ENCODE peak calls at places on chromosomes 3 and 15, in five cellular contexts. C is choroid plexus epithelial cell, Q is transverse colon, N is Caco-2, U is psoas muscle. R is an unnamed sample.

GRCh38 chr15:77479015-77479414 is 58.3 kb downstream of the HMG20A start:
- DNase-seq in N (no peak), C (no peak), Q (no peak), U (no peak), R (no peak)

GRCh38 chr15:87633471-87633870 is 623.1 kb downstream of the NTRK3 start:
- DNase-seq in N (no peak), Q (no peak), U (no peak), C (no peak), R (no peak)

GRCh38 chr15:90994059-90994416 is 297 bp downstream of the PRC1 start:
- DNase-seq in Q (no peak), N (peak; percentile 39), U (peak; percentile 16), C (no peak), R (peak; percentile 23)

GRCh38 chr3:193894121-193894863 is 241.7 kb upstream of the HES1 start:
- DNase-seq in U (no peak), C (no peak), Q (no peak), N (no peak), R (no peak)

GRCh38 chr3:13655074-13655913 is 106.4 kb downstream of the FBLN2 start:
- DNase-seq in Q (peak; percentile 21), N (peak; percentile 82), U (peak; percentile 60), C (peak; percentile 32), R (peak; percentile 77)

GRCh38 chr15:36605626-36606263 is 26.3 kb downstream of the CDIN1 start:
- DNase-seq in C (no peak), Q (no peak), U (no peak), N (no peak), R (peak; percentile 33)

GRCh38 chr3:126895178-126896066 is 87.5 kb upstream of the PLXNA1 start:
- DNase-seq in C (peak; percentile 13), U (no peak), Q (no peak), N (peak; percentile 53), R (no peak)

GRCh38 chr3:59790241-59790640 is 740.4 kb upstream of the CFAP20DC start:
- DNase-seq in U (no peak), C (no peak), Q (no peak), N (no peak), R (no peak)

GRCh38 chr15:75224281-75224680 is 22.6 kb downstream of the C15orf39 start:
- DNase-seq in U (peak; percentile 6), C (no peak), N (no peak), Q (no peak), R (no peak)

GRCh38 chr15:57112178-57112577 is 193.7 kb downstream of the TCF12 start:
- DNase-seq in U (peak; percentile 24), C (peak; percentile 26), Q (no peak), N (no peak), R (no peak)

GRCh38 chr3:171874251-171874679 is 31.1 kb downstream of the TMEM212 start:
- DNase-seq in N (no peak), U (no peak), C (peak; percentile 93), Q (no peak), R (peak; percentile 34)

GRCh38 chr3:4670352-4670751 is 177.2 kb downstream of the ITPR1 start:
- DNase-seq in N (peak; percentile 33), U (no peak), Q (no peak), C (peak; percentile 47), R (peak; percentile 25)

GRCh38 chr3:28601291-28601690 is 252.7 kb upstream of the AZI2 start:
- DNase-seq in C (no peak), Q (no peak), U (no peak), N (no peak), R (no peak)

GRCh38 chr3:45437388-45437787 is 49.0 kb downstream of the LARS2 start:
- DNase-seq in N (no peak), U (no peak), Q (no peak), C (peak; percentile 15), R (no peak)

GRCh38 chr3:54527953-54528352 is 399.9 kb downstream of the LRTM1 start:
- DNase-seq in U (peak; percentile 24), C (no peak), Q (no peak), N (no peak), R (no peak)

GRCh38 chr3:122691195-122691594 is 10.6 kb downstream of the PARP14 start:
- DNase-seq in Q (no peak), U (no peak), C (peak; percentile 82), N (no peak), R (no peak)

GRCh38 chr3:133943639-133944131 is 48.0 kb upstream of the RAB6B start:
- DNase-seq in Q (no peak), U (no peak), C (peak; percentile 98), N (no peak), R (no peak)

GRCh38 chr3:48915296-48915695 is 3.3 kb upstream of the ARIH2 start:
- DNase-seq in N (no peak), Q (no peak), C (peak; percentile 53), U (no peak), R (no peak)

GRCh38 chr15:92617197-92618037 is 38.2 kb downstream of the FAM174B start:
- DNase-seq in C (peak; percentile 94), Q (peak; percentile 71), N (peak; percentile 88), U (peak; percentile 76), R (no peak)

GRCh38 chr3:147343926-147344325 is 62.4 kb downstream of the ZIC4 start:
- DNase-seq in U (no peak), Q (no peak), C (no peak), N (no peak), R (no peak)

GRCh38 chr3:62379206-62379834 is 6.0 kb upstream of the FEZF2 start:
- DNase-seq in C (no peak), N (no peak), U (no peak), Q (no peak), R (no peak)

GRCh38 chr3:38029400-38030125 is at the start of gene PLCD1:
- DNase-seq in U (peak; percentile 81), N (no peak), C (peak; percentile 31), Q (peak; percentile 79), R (peak; percentile 90)

GRCh38 chr3:125322166-125322565 is 53.0 kb downstream of the ZNF148 start:
- DNase-seq in Q (no peak), C (no peak), N (no peak), U (no peak), R (no peak)

GRCh38 chr3:45690331-45691035 is 1.3 kb downstream of the SACM1L start:
- DNase-seq in Q (no peak), C (no peak), U (no peak), N (no peak), R (peak; percentile 21)

GRCh38 chr15:85164841-85165466 is 183.3 kb downstream of the PDE8A start:
- DNase-seq in U (no peak), N (peak; percentile 61), C (no peak), Q (no peak), R (no peak)

GRCh38 chr15:74631935-74632560 is 16.4 kb downstream of the CLK3 start:
- DNase-seq in N (peak; percentile 76), U (peak; percentile 55), C (peak; percentile 73), Q (peak; percentile 66), R (peak; percentile 73)

GRCh38 chr3:118782755-118783202 is 251.9 kb downstream of the IGSF11 start:
- DNase-seq in Q (no peak), C (no peak), U (no peak), N (no peak), R (no peak)

DNA sequence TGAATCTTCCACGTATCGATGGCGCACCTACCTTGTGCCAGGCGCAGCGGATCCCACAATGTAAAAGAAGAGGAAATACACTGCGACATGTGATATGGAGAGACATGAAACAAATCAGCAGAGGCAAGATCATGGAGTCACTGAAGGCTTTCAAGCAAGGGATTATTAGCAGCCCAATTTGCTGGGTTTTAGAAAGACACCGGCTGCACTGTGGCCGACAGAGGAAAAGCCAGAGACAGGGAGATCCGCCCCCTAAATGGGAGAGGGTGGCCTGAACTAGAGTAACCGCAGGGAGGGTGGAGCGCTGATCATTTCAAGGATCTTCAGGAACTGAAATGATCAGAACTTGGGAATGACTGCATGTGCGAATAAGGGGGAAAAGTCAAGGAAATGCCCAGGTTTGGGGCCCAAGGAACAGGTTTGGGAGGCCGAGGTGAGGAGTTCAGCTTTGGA is 625 bp upstream of the C15orf40 start:
- DNase-seq in C (no peak), N (peak; percentile 46), U (no peak), Q (no peak), R (no peak)
- H3K4me3 ChIP-seq in C (peak overlapping the region; percentile 99), N (peak overlapping the region; percentile 76), U (peak overlapping the region; percentile 100), Q (peak overlapping the region; percentile 92), R (peak overlapping the region; percentile 98)

DNA sequence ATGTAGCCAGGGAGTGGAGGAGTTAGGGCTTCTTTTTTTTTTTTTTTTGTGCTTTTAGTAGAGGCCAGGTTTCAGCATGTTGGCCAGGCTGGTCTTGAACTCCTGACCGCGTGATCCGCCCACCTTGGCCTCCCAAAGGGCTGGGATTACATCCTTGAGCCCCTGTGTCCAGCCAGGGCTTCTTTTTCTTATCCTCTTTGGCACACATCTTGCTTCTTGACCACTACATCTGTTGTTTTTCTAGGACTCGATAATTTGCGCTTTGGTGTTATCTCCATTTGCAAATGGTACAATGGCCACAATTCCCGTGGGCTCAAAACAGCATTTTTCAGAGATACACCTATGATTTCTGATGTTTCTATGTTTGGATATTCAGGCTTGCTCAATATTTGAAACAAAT is 4.2 kb downstream of the SKIL start:
- DNase-seq in C (no peak), Q (no peak), N (no peak), U (no peak), R (no peak)
- H3K4me3 ChIP-seq in C (peak overlapping the region; percentile 35), Q (no peak overlapping the region), N (no peak overlapping the region), U (peak overlapping the region; percentile 82), R (no peak overlapping the region)

DNA sequence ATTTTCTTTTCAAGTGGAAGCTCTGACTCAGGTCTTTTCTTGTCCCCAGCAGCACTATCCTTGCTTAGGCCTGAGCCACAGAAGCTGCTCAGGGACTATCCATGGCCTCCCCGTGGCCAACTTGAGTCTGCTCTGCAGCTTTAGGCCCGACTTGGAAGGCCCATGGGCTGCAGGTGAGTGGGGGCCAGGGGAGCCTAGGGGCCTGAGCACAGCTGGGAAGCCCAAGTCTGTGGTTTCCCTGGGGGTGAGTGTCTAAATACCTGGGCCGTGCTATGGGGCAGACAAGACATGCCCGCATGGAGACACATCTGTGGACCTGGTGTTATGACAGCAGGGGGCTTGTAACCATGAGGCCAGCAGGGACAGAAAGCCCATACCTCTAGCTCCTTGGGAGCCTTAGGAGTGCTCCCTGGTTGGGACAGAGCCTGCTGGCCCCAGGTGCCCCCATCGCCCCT is at the start of gene PTH1R:
- DNase-seq in N (no peak), Q (no peak), C (no peak), U (no peak), R (no peak)
- H3K4me3 ChIP-seq in N (no peak within 1 kb of the TSS), Q (no peak within 1 kb of the TSS), C (no peak within 1 kb of the TSS), U (no peak within 1 kb of the TSS), R (no peak within 1 kb of the TSS)

DNA sequence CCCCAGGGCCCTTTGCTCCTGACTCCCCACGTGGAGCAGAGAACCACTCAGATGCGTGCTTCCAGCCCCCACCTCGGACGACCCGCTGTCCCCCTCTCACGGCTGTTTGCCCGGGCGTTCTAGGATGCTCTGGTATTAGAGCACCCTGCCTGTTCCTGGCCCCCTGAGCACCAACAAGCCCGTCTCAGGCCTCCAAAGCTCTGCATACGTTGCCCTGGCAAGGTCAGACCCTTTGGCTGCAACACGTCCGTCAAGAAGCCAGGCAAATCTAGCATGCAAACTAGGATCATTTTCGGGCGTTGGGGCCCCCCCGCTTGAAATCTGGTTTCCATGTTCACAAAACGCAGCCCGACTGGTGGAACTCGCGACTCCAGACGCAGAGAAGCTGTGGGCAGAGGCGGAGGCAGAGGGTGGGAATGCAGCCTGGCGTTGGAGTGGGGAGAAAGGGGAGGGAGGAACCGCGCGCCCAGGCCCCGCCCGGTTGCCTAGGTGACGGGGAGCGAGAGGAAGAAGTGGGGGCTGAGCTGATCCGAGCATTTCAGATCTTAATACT is 86.2 kb upstream of the PIAS1 start:
- DNase-seq in C (peak; percentile 55), U (peak; percentile 75), N (peak; percentile 82), Q (peak; percentile 76), R (peak; percentile 83)
- H3K4me3 ChIP-seq in C (peak overlapping the region; percentile 56), U (peak overlapping the region; percentile 49), N (peak overlapping the region; percentile 39), Q (peak overlapping the region; percentile 28), R (peak overlapping the region; percentile 12)

GRCh38 chr3:18422972-18423371 is 2.2 kb downstream of the SATB1 start:
- DNase-seq in N (no peak), U (no peak), C (no peak), Q (no peak), R (no peak)
- H3K4me3 ChIP-seq in N (no peak overlapping the region), U (peak overlapping the region; percentile 89), C (no peak overlapping the region), Q (peak overlapping the region; percentile 90), R (peak overlapping the region; percentile 64)

GRCh38 chr3:183537295-183537730 is 18.2 kb downstream of the KLHL6 start:
- DNase-seq in N (no peak), Q (no peak), U (peak; percentile 60), C (peak; percentile 90), R (no peak)
- H3K4me3 ChIP-seq in N (no peak overlapping the region), Q (no peak overlapping the region), U (no peak overlapping the region), C (no peak overlapping the region), R (no peak overlapping the region)